ENCODE peak calls at places on chromosomes 16 and 17, in ten cellular contexts. One of them, this sample, is unnamed.

GRCh38 chr17:49117581-49118230 is 14.9 kb upstream of the B4GALNT2 start:
- DNase-seq in RWPE1: no peak
- DNase-seq in neural progenitor cell: no peak
- DNase-seq in choroid plexus epithelial cell: no peak
- DNase-seq in H1: no peak
- DNase-seq in psoas muscle: no peak
- DNase-seq in left lung: no peak
- DNase-seq in GM20000: no peak
- DNase-seq in AG04450: no peak
- DNase-seq in sigmoid colon: no peak
- DNase-seq in this sample: no peak

GRCh38 chr17:65259281-65259680 is 122.1 kb downstream of the RGS9 start:
- DNase-seq in RWPE1: no peak
- DNase-seq in neural progenitor cell: no peak
- DNase-seq in choroid plexus epithelial cell: no peak
- DNase-seq in H1: no peak
- DNase-seq in psoas muscle: no peak
- DNase-seq in left lung: no peak
- DNase-seq in GM20000: no peak
- DNase-seq in AG04450: no peak
- DNase-seq in sigmoid colon: no peak
- DNase-seq in this sample: no peak

GRCh38 chr17:55750750-55751641 is at the start of gene PCTP:
- DNase-seq in RWPE1: peak
- DNase-seq in neural progenitor cell: peak
- DNase-seq in choroid plexus epithelial cell: peak
- DNase-seq in H1: peak
- DNase-seq in psoas muscle: peak
- DNase-seq in left lung: peak
- DNase-seq in GM20000: peak
- DNase-seq in AG04450: peak
- DNase-seq in sigmoid colon: peak
- DNase-seq in this sample: peak

GRCh38 chr16:2035431-2036199 is 8.9 kb downstream of the NHERF2 start:
- DNase-seq in RWPE1: no peak
- DNase-seq in neural progenitor cell: peak
- DNase-seq in choroid plexus epithelial cell: peak
- DNase-seq in H1: no peak
- DNase-seq in psoas muscle: no peak
- DNase-seq in left lung: peak
- DNase-seq in GM20000: no peak
- DNase-seq in AG04450: peak
- DNase-seq in sigmoid colon: peak
- DNase-seq in this sample: no peak

GRCh38 chr16:75114179-75114945 is 2.2 kb downstream of the LDHD start:
- DNase-seq in RWPE1: no peak
- DNase-seq in neural progenitor cell: no peak
- DNase-seq in choroid plexus epithelial cell: no peak
- DNase-seq in H1: no peak
- DNase-seq in psoas muscle: no peak
- DNase-seq in left lung: no peak
- DNase-seq in GM20000: no peak
- DNase-seq in AG04450: no peak
- DNase-seq in sigmoid colon: no peak
- DNase-seq in this sample: no peak

GRCh38 chr16:57960826-57961472 is 10.0 kb downstream of the CNGB1 start:
- DNase-seq in RWPE1: no peak
- DNase-seq in neural progenitor cell: no peak
- DNase-seq in choroid plexus epithelial cell: no peak
- DNase-seq in H1: no peak
- DNase-seq in psoas muscle: no peak
- DNase-seq in left lung: no peak
- DNase-seq in GM20000: no peak
- DNase-seq in AG04450: no peak
- DNase-seq in sigmoid colon: no peak
- DNase-seq in this sample: no peak

GRCh38 chr16:55502801-55503366 is 6.0 kb upstream of the LPCAT2 start:
- DNase-seq in RWPE1: peak
- DNase-seq in neural progenitor cell: peak
- DNase-seq in choroid plexus epithelial cell: peak
- DNase-seq in H1: no peak
- DNase-seq in psoas muscle: peak
- DNase-seq in left lung: peak
- DNase-seq in GM20000: no peak
- DNase-seq in AG04450: peak
- DNase-seq in sigmoid colon: peak
- DNase-seq in this sample: no peak

GRCh38 chr16:55175389-55175788 is 148.6 kb upstream of the IRX6 start:
- DNase-seq in RWPE1: no peak
- DNase-seq in neural progenitor cell: no peak
- DNase-seq in choroid plexus epithelial cell: no peak
- DNase-seq in H1: no peak
- DNase-seq in psoas muscle: no peak
- DNase-seq in left lung: no peak
- DNase-seq in GM20000: no peak
- DNase-seq in AG04450: no peak
- DNase-seq in sigmoid colon: no peak
- DNase-seq in this sample: no peak

GRCh38 chr16:11871193-11871592 is 19.9 kb upstream of the RSL1D1 start:
- DNase-seq in RWPE1: no peak
- DNase-seq in neural progenitor cell: peak
- DNase-seq in choroid plexus epithelial cell: peak
- DNase-seq in H1: peak
- DNase-seq in psoas muscle: no peak
- DNase-seq in left lung: peak
- DNase-seq in GM20000: no peak
- DNase-seq in AG04450: no peak
- DNase-seq in sigmoid colon: no peak
- DNase-seq in this sample: peak

GRCh38 chr16:24689128-24689527 is 40.3 kb upstream of the TNRC6A start:
- DNase-seq in RWPE1: no peak
- DNase-seq in neural progenitor cell: peak
- DNase-seq in choroid plexus epithelial cell: peak
- DNase-seq in H1: no peak
- DNase-seq in psoas muscle: no peak
- DNase-seq in left lung: no peak
- DNase-seq in GM20000: no peak
- DNase-seq in AG04450: no peak
- DNase-seq in sigmoid colon: no peak
- DNase-seq in this sample: peak

GRCh38 chr17:78667091-78667490 is 89.9 kb upstream of the DNAH17 start:
- DNase-seq in RWPE1: no peak
- DNase-seq in neural progenitor cell: no peak
- DNase-seq in choroid plexus epithelial cell: no peak
- DNase-seq in H1: no peak
- DNase-seq in psoas muscle: no peak
- DNase-seq in left lung: peak
- DNase-seq in GM20000: no peak
- DNase-seq in AG04450: no peak
- DNase-seq in sigmoid colon: no peak
- DNase-seq in this sample: no peak

GRCh38 chr16:414395-415169 is 10.9 kb upstream of the RAB11FIP3 start:
- DNase-seq in RWPE1: no peak
- DNase-seq in neural progenitor cell: no peak
- DNase-seq in choroid plexus epithelial cell: no peak
- DNase-seq in H1: no peak
- DNase-seq in psoas muscle: no peak
- DNase-seq in left lung: no peak
- DNase-seq in GM20000: no peak
- DNase-seq in AG04450: no peak
- DNase-seq in sigmoid colon: no peak
- DNase-seq in this sample: no peak

GRCh38 chr16:87572959-87573358 is 29.3 kb upstream of the JPH3 start:
- DNase-seq in RWPE1: no peak
- DNase-seq in neural progenitor cell: no peak
- DNase-seq in choroid plexus epithelial cell: no peak
- DNase-seq in H1: no peak
- DNase-seq in psoas muscle: no peak
- DNase-seq in left lung: no peak
- DNase-seq in GM20000: no peak
- DNase-seq in AG04450: no peak
- DNase-seq in sigmoid colon: no peak
- DNase-seq in this sample: no peak
- TF ChIP-seq CTCF in RWPE1: no peak
- TF ChIP-seq CTCF in neural progenitor cell: no peak
- TF ChIP-seq CTCF in choroid plexus epithelial cell: no peak
- TF ChIP-seq CTCF in H1: no peak
- TF ChIP-seq CTCF in psoas muscle: no peak
- TF ChIP-seq CTCF in left lung: no peak
- TF ChIP-seq CTCF in GM20000: no peak
- TF ChIP-seq CTCF in AG04450: no peak
- TF ChIP-seq CTCF in sigmoid colon: no peak
- TF ChIP-seq CTCF in this sample: no peak

GRCh38 chr16:78200023-78200389 is 100.6 kb downstream of the WWOX start:
- DNase-seq in RWPE1: no peak
- DNase-seq in neural progenitor cell: no peak
- DNase-seq in choroid plexus epithelial cell: no peak
- DNase-seq in H1: no peak
- DNase-seq in psoas muscle: no peak
- DNase-seq in left lung: no peak
- DNase-seq in GM20000: no peak
- DNase-seq in AG04450: no peak
- DNase-seq in sigmoid colon: no peak
- DNase-seq in this sample: no peak

GRCh38 chr16:78199325-78200022 is 100.0 kb downstream of the WWOX start:
- DNase-seq in RWPE1: no peak
- DNase-seq in neural progenitor cell: no peak
- DNase-seq in choroid plexus epithelial cell: no peak
- DNase-seq in H1: no peak
- DNase-seq in psoas muscle: no peak
- DNase-seq in left lung: no peak
- DNase-seq in GM20000: no peak
- DNase-seq in AG04450: no peak
- DNase-seq in sigmoid colon: no peak
- DNase-seq in this sample: no peak

GRCh38 chr16:78198299-78198698 is 98.8 kb downstream of the WWOX start:
- DNase-seq in RWPE1: no peak
- DNase-seq in neural progenitor cell: no peak
- DNase-seq in choroid plexus epithelial cell: no peak
- DNase-seq in H1: no peak
- DNase-seq in psoas muscle: no peak
- DNase-seq in left lung: no peak
- DNase-seq in GM20000: no peak
- DNase-seq in AG04450: no peak
- DNase-seq in sigmoid colon: no peak
- DNase-seq in this sample: no peak

GRCh38 chr16:78196527-78196926 is 97.1 kb downstream of the WWOX start:
- DNase-seq in RWPE1: no peak
- DNase-seq in neural progenitor cell: no peak
- DNase-seq in choroid plexus epithelial cell: no peak
- DNase-seq in H1: no peak
- DNase-seq in psoas muscle: no peak
- DNase-seq in left lung: no peak
- DNase-seq in GM20000: no peak
- DNase-seq in AG04450: no peak
- DNase-seq in sigmoid colon: no peak
- DNase-seq in this sample: no peak

DNA sequence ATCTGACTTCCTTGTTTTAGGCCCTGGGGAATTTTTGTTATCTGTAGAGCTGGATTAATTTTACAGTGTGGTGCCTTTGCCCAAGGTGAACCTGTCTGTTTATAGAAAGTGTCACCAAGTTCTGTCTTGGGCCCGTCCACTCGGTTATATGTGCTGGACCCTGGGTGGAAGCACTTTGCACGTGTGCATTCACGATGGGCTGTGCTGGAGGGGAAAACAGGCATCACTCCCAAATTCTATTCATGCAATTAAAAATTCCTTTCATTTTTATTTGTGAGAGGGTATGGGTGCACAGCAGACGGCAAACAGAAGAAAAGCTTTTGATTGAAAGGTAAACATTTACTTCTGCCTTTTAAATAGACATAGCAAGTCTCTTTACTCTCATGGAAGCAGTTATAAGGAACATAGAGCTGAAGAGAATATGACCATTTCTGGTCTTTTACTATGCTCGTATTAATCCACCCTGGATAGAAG is 101.2 kb downstream of the WWOX start:
- DNase-seq in RWPE1: no peak
- DNase-seq in neural progenitor cell: no peak
- DNase-seq in choroid plexus epithelial cell: no peak
- DNase-seq in H1: no peak
- DNase-seq in psoas muscle: no peak
- DNase-seq in left lung: no peak
- DNase-seq in GM20000: no peak
- DNase-seq in AG04450: no peak
- DNase-seq in sigmoid colon: no peak
- DNase-seq in this sample: no peak
- TF ChIP-seq CTCF in RWPE1: no peak
- TF ChIP-seq CTCF in neural progenitor cell: no peak
- TF ChIP-seq CTCF in choroid plexus epithelial cell: no peak
- TF ChIP-seq CTCF in H1: no peak
- TF ChIP-seq CTCF in psoas muscle: no peak
- TF ChIP-seq CTCF in left lung: no peak
- TF ChIP-seq CTCF in GM20000: no peak
- TF ChIP-seq CTCF in AG04450: no peak
- TF ChIP-seq CTCF in sigmoid colon: no peak
- TF ChIP-seq CTCF in this sample: no peak

DNA sequence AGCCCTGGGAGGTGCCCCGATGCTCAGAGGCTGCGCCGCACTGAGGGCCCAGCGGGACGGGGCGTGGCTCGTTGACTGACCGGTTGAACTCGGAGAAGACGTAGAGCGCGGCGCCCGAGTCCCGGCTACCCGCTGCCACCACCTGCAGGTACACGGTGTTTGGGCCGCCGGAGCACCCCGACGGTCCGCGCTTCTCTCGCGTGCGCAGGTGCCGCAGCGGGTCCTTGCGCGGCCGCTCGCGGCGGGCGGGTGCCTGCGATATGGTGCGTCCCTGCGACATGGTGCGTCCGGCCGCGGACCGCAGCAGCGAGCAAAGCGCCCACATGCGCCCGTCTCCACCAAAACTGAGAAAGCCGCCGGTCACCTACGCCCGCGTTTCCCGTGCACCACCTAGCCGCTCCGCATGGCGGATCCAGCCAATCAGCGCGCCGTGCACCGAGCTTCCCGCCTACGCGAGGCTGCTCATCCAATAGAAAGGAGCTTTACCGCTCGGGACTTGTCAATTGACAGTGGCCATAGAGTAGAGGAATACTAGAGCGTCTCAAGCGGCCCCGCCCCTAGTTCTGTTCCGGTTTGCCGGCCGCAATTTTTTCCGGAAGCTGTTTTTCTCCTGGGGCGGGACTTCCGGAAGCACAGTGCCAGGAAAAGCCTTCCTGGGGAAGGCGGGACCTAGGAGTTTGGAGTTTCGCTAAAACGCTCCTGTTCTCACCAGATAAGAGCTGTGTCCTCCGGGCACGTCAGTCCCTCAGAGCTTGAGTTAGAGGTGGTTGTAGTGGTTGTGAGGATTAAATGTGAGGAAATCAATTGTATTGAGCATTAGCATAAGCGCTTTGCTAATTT is at the start of gene ELAC2:
- DNase-seq in RWPE1: peak
- DNase-seq in neural progenitor cell: peak
- DNase-seq in choroid plexus epithelial cell: peak
- DNase-seq in H1: peak
- DNase-seq in psoas muscle: peak
- DNase-seq in left lung: peak
- DNase-seq in GM20000: peak
- DNase-seq in AG04450: peak
- DNase-seq in sigmoid colon: peak
- DNase-seq in this sample: peak
- TF ChIP-seq CTCF in RWPE1: peak
- TF ChIP-seq CTCF in neural progenitor cell: peak
- TF ChIP-seq CTCF in choroid plexus epithelial cell: no peak
- TF ChIP-seq CTCF in H1: no peak
- TF ChIP-seq CTCF in psoas muscle: peak
- TF ChIP-seq CTCF in left lung: peak
- TF ChIP-seq CTCF in GM20000: no peak
- TF ChIP-seq CTCF in AG04450: no peak
- TF ChIP-seq CTCF in sigmoid colon: peak
- TF ChIP-seq CTCF in this sample: no peak

GRCh38 chr17:66299721-66300120 is 2.7 kb upstream of the PRKCA start:
- DNase-seq in RWPE1: no peak
- DNase-seq in neural progenitor cell: no peak
- DNase-seq in choroid plexus epithelial cell: no peak
- DNase-seq in H1: no peak
- DNase-seq in psoas muscle: no peak
- DNase-seq in left lung: no peak
- DNase-seq in GM20000: no peak
- DNase-seq in AG04450: no peak
- DNase-seq in sigmoid colon: no peak
- DNase-seq in this sample: no peak
- TF ChIP-seq CTCF in RWPE1: no peak
- TF ChIP-seq CTCF in neural progenitor cell: no peak
- TF ChIP-seq CTCF in choroid plexus epithelial cell: no peak
- TF ChIP-seq CTCF in H1: no peak
- TF ChIP-seq CTCF in psoas muscle: no peak
- TF ChIP-seq CTCF in left lung: no peak
- TF ChIP-seq CTCF in GM20000: no peak
- TF ChIP-seq CTCF in AG04450: no peak
- TF ChIP-seq CTCF in sigmoid colon: no peak
- TF ChIP-seq CTCF in this sample: no peak